ENCODE peak calls at places on chromosomes 7 and 10, in five cellular contexts. N is ovary, X is HFFc6, U is fibroblast of villous mesenchyme, P is AG10803. Z is an unnamed sample.

GRCh38 chr7:77542399-77542798 is 5.3 kb downstream of the PTPN12 start:
- DNase-seq in P (peak), U (peak), X (peak), N (no peak), Z (no peak)

GRCh38 chr7:3955751-3956696 is 655.0 kb downstream of the SDK1 start:
- DNase-seq in N (no peak), X (no peak), U (peak), P (no peak), Z (no peak)

GRCh38 chr10:122267849-122268737 is 3.0 kb upstream of the BTBD16 start:
- DNase-seq in U (peak), X (peak), P (no peak), N (peak), Z (peak)

GRCh38 chr10:46515402-46516192 is 40.9 kb downstream of the GPRIN2 start:
- DNase-seq in U (no peak), X (no peak), N (no peak), P (no peak), Z (no peak)

GRCh38 chr10:95788830-95789229 is 32.9 kb downstream of the ENTPD1 start:
- DNase-seq in U (peak), P (peak), N (no peak), X (peak), Z (no peak)

GRCh38 chr7:70082026-70082655 is 483.9 kb downstream of the AUTS2 start:
- DNase-seq in N (no peak), P (peak), U (peak), X (no peak), Z (no peak)

GRCh38 chr7:69624431-69624830 is 26.2 kb downstream of the AUTS2 start:
- DNase-seq in N (no peak), U (no peak), P (no peak), X (no peak), Z (no peak)

GRCh38 chr10:74753295-74754211 is 72.8 kb upstream of the KAT6B start:
- DNase-seq in P (peak), U (peak), X (peak), N (peak), Z (peak)

GRCh38 chr7:107622429-107622828 is 38.2 kb upstream of the SLC26A4 start:
- DNase-seq in U (peak), P (peak), X (peak), N (no peak), Z (no peak)

GRCh38 chr7:48575516-48575915 is 348.8 kb upstream of the CDC14C start:
- DNase-seq in P (no peak), X (no peak), U (no peak), N (no peak), Z (no peak)

GRCh38 chr10:102220612-102221011 is 5.5 kb upstream of the ELOVL3 start:
- DNase-seq in P (no peak), X (no peak), N (no peak), U (no peak), Z (no peak)

GRCh38 chr7:77935652-77936348 is 137.2 kb downstream of the PHTF2 start:
- DNase-seq in U (no peak), N (no peak), X (no peak), P (peak), Z (no peak)

GRCh38 chr10:30098624-30099023 is 39.2 kb upstream of the JCAD start:
- DNase-seq in X (peak), P (peak), U (peak), N (no peak), Z (no peak)

GRCh38 chr10:113762083-113762482 is 10.6 kb downstream of the PLEKHS1 start:
- DNase-seq in N (no peak), X (no peak), U (no peak), P (no peak), Z (no peak)

GRCh38 chr10:2908851-2909630 is 158.3 kb upstream of the PFKP start:
- DNase-seq in X (no peak), P (no peak), N (no peak), U (no peak), Z (no peak)

GRCh38 chr10:33073641-33074410 is 115.8 kb upstream of the ITGB1 start:
- DNase-seq in U (peak), N (no peak), X (no peak), P (peak), Z (no peak)

GRCh38 chr10:26854524-26854923 is 6.2 kb downstream of the ABI1 start:
- DNase-seq in U (no peak), P (peak), X (no peak), N (no peak), Z (no peak)

GRCh38 chr10:89414879-89415821 is 782 bp downstream of the IFIT5 start:
- DNase-seq in X (peak), N (no peak), P (peak), U (peak), Z (peak)

GRCh38 chr7:1666251-1666778 is 3.8 kb upstream of the ELFN1 start:
- DNase-seq in U (no peak), N (no peak), X (no peak), P (no peak), Z (no peak)

GRCh38 chr7:13800694-13801448 is 188.6 kb downstream of the ETV1 start:
- DNase-seq in X (peak), P (peak), U (peak), N (no peak), Z (peak)

GRCh38 chr7:104160375-104160774 is 47.4 kb downstream of the ORC5 start:
- DNase-seq in N (no peak), X (peak), U (peak), P (peak), Z (no peak)

GRCh38 chr10:49310460-49310859 is 11.5 kb downstream of the C10orf71 start:
- DNase-seq in U (no peak), P (no peak), N (no peak), X (no peak), Z (no peak)

GRCh38 chr10:29189272-29189671 is 99.6 kb upstream of the LYZL1 start:
- DNase-seq in U (no peak), P (peak), X (no peak), N (no peak), Z (no peak)

GRCh38 chr10:4527281-4527960 is 298.6 kb upstream of the AKR1E2 start:
- DNase-seq in N (no peak), P (peak), U (no peak), X (peak), Z (no peak)

GRCh38 chr10:76911184-76911583 is 726.4 kb downstream of the KCNMA1 start:
- DNase-seq in N (no peak), X (no peak), P (no peak), U (no peak), Z (peak)

GRCh38 chr10:36450385-36450784 is 675.0 kb upstream of the ANKRD30A start:
- DNase-seq in U (peak), N (no peak), P (peak), X (no peak), Z (peak)

GRCh38 chr10:97726636-97727178 is 10.2 kb upstream of the ZFYVE27 start:
- DNase-seq in U (peak), P (peak), X (peak), N (no peak), Z (peak)

GRCh38 chr7:54419209-54419608 is 123.0 kb upstream of the VSTM2A start:
- DNase-seq in P (no peak), X (no peak), N (no peak), U (no peak), Z (no peak)

GRCh38 chr7:38671901-38672559 is 40.9 kb upstream of the AMPH start:
- DNase-seq in N (no peak), U (no peak), P (no peak), X (no peak), Z (no peak)

GRCh38 chr7:40802497-40802896 is 667.7 kb downstream of the SUGCT start:
- DNase-seq in N (no peak), X (no peak), U (no peak), P (no peak), Z (no peak)

GRCh38 chr7:23597908-23598224 is 684 bp downstream of the CCDC126 start:
- DNase-seq in P (no peak), N (no peak), U (no peak), X (no peak), Z (no peak)

GRCh38 chr10:45463244-45464116 is 89.5 kb downstream of the ALOX5 start:
- DNase-seq in U (no peak), P (peak), N (no peak), X (no peak), Z (no peak)

GRCh38 chr10:126387041-126387908 is 1.0 kb downstream of the ADAM12 start:
- DNase-seq in X (peak), N (peak), U (peak), P (peak), Z (peak)

GRCh38 chr10:132407846-132408278 is 10.9 kb downstream of the PWWP2B start:
- DNase-seq in U (peak), P (peak), X (no peak), N (peak), Z (peak)

GRCh38 chr7:30906014-30906413 is 5.6 kb upstream of the AQP1 start:
- DNase-seq in N (no peak), X (no peak), P (no peak), U (no peak), Z (peak)

GRCh38 chr7:107690611-107691010 is 30.0 kb downstream of the SLC26A4 start:
- DNase-seq in N (no peak), X (peak), P (peak), U (peak), Z (no peak)

GRCh38 chr7:46932656-46933424 is 649.1 kb downstream of the TNS3 start:
- DNase-seq in X (peak), N (peak), P (peak), U (peak), Z (no peak)

DNA sequence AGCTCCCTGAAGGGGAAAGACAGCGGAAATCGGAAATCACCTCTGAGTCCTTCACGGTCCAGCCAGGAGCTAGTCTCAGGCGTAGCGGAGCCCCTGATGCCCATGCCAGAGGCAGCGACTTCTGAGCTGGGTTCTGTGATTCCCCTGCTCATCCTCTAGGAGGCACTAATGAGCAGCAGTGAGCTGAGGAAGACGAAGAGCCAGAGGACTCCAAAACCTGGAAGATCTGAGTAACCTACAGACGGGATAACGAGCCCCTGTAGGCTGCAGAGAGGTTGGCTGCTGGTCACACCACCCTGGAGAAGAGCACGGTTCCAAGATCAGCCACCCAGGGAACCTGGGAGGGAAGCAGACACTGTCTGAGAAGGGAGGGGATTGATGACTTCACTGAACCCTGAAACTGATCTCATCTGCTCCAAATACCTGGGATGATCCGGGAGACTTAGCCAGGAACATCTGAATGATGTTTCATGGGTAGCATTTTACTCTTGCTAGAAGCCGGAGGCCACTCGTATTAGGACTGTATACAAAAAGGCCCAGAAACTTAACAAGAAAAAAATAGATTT is 304.1 kb downstream of the PAXIP1 start:
- DNase-seq in X (no peak), N (no peak), U (no peak), P (no peak), Z (no peak)
- TF ChIP-seq CTCF in X (no peak), N (no peak), U (no peak), P (no peak), Z (peak)

DNA sequence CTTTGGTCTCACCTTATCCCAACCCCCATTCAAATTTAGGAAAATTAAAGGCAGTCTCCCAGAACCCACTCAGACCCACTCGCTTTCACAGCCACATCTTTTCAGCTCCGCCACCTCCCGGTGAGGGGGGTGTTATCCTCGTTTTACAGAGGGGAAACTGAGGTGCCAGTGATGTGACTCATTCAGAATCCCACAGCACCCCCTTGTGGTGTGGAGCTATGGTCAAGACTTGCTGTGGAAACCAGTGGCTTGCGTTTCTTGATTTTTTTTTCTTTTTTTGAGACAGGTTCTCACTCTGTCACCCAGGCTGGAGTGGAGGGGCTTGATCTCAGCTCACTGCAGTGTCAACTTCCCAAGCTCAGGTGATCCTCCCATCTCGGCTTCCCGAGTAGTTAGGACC is 27.6 kb downstream of the SLC35G1 start:
- DNase-seq in N (peak), P (no peak), U (peak), X (no peak), Z (peak)
- TF ChIP-seq CTCF in N (no peak), P (peak), U (peak), X (peak), Z (peak)

DNA sequence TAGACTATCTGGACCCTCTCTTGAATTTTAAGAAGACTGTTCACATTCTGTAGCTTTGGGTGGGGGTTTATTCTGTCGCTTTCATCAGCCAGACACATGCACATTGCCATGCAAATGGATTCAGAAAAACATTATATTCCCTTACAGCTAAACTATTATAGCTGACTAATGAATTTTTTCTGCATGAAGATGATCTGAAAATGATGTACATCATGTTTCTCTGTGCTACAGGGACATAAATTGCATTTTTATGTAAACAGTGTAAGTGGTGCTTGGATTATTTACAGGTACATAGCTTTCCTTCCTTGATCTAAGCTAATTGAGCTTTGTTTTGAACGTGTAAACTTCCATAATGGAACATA is 1.5 kb downstream of the MET start:
- DNase-seq in P (no peak), N (no peak), U (no peak), X (no peak), Z (no peak)
- TF ChIP-seq CTCF in P (no peak), N (no peak), U (no peak), X (no peak), Z (no peak)

GRCh38 chr10:119643306-119644214 is 7.6 kb upstream of the BAG3 start:
- DNase-seq in N (no peak), U (peak), P (peak), X (peak), Z (no peak)
- TF ChIP-seq CTCF in N (no peak), U (no peak), P (peak), X (no peak), Z (no peak)

GRCh38 chr7:152344253-152344652 is 91.5 kb downstream of the KMT2C start:
- DNase-seq in P (no peak), N (no peak), U (no peak), X (no peak), Z (no peak)
- TF ChIP-seq CTCF in P (no peak), N (no peak), U (no peak), X (no peak), Z (no peak)

GRCh38 chr10:23886355-23886754 is 322.6 kb upstream of the KIAA1217 start:
- DNase-seq in N (no peak), P (no peak), U (no peak), X (no peak), Z (peak)
- TF ChIP-seq CTCF in N (no peak), P (no peak), U (no peak), X (no peak), Z (peak)

GRCh38 chr10:81116990-81117389 is 579.3 kb downstream of the SH2D4B start:
- DNase-seq in N (no peak), P (no peak), X (no peak), U (no peak), Z (no peak)
- TF ChIP-seq CTCF in N (no peak), P (no peak), X (no peak), U (no peak), Z (no peak)

GRCh38 chr10:6300784-6301180 is 98.0 kb downstream of the PFKFB3 start:
- DNase-seq in U (no peak), X (no peak), N (no peak), P (no peak), Z (no peak)

GRCh38 chr10:6299234-6299633 is 96.5 kb downstream of the PFKFB3 start:
- DNase-seq in N (no peak), X (no peak), U (no peak), P (no peak), Z (peak)

GRCh38 chr10:6300106-6300783 is 97.5 kb downstream of the PFKFB3 start:
- DNase-seq in X (peak), N (no peak), U (peak), P (peak), Z (no peak)

GRCh38 chr10:6298428-6298827 is 95.7 kb downstream of the PFKFB3 start:
- DNase-seq in N (no peak), P (no peak), U (no peak), X (no peak), Z (no peak)

DNA sequence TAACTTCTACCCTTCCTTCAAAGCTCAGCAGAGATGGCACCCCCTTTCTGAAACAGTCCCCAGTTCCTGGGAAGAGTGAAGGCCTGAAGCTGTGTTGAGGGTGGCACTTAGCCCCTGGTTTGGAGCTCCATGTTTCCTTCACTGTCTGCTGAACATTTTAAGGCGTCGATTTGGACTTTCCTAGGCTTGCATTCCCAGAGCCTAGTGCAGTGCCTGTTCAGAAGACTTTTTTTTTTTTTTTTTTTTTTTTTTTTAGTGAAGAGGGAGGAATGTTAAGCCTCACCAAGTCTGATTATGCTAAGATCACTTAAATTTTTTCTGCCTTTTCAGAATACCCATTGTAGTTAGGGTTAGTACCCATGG is 97.0 kb downstream of the PFKFB3 start:
- DNase-seq in U (no peak), N (no peak), P (no peak), X (no peak), Z (no peak)
- TF ChIP-seq CTCF in U (no peak), N (no peak), P (no peak), X (no peak), Z (no peak)

GRCh38 chr10:55627526-55628170 is 733.4 kb downstream of the ZWINT start:
- DNase-seq in P (no peak), U (no peak), X (no peak), N (no peak), Z (no peak)

GRCh38 chr10:55630491-55631056 is 730.5 kb downstream of the ZWINT start:
- DNase-seq in N (no peak), U (no peak), X (no peak), P (no peak), Z (peak)

GRCh38 chr10:55628260-55628701 is 732.8 kb downstream of the ZWINT start:
- DNase-seq in U (no peak), P (no peak), X (no peak), N (no peak), Z (no peak)

GRCh38 chr10:55631071-55631654 is 729.9 kb downstream of the ZWINT start:
- DNase-seq in P (peak), U (peak), X (no peak), N (no peak), Z (peak)

DNA sequence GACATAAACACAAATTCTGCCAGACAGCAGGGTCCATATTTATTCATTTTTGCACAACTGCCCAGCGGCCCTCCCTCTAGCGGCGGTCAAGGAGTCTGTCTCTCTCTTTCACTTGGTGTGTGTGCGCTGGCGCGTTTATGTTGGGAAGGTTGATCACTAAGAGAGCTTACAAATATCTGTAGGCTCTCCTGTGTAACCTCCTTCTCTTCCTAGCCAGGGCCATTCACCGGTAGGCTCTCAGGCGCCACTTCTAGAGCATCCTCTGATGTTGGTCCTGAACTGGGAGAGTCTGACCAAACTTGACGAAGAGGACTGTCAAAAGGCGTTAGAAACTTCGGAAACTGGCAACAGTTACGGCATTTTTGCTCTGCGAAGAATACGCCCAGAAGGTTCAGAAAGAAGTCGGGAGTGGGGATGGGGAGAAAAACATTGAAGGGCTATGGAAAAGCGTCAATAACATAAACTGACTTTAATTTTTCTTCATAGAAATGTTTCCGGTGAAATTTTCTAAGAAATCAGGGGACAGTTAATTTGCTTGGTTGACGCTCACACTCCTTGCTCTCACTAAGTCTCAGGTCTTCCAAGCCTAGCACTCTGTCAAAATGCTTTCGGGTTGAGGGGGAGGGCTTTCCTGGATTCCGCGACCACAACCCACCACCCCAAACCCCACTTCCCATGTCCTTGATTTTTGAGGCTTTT is 731.1 kb downstream of the ZWINT start:
- DNase-seq in U (peak), N (no peak), P (peak), X (no peak), Z (peak)
- TF ChIP-seq CTCF in U (peak), N (no peak), P (peak), X (peak), Z (peak)

DNA sequence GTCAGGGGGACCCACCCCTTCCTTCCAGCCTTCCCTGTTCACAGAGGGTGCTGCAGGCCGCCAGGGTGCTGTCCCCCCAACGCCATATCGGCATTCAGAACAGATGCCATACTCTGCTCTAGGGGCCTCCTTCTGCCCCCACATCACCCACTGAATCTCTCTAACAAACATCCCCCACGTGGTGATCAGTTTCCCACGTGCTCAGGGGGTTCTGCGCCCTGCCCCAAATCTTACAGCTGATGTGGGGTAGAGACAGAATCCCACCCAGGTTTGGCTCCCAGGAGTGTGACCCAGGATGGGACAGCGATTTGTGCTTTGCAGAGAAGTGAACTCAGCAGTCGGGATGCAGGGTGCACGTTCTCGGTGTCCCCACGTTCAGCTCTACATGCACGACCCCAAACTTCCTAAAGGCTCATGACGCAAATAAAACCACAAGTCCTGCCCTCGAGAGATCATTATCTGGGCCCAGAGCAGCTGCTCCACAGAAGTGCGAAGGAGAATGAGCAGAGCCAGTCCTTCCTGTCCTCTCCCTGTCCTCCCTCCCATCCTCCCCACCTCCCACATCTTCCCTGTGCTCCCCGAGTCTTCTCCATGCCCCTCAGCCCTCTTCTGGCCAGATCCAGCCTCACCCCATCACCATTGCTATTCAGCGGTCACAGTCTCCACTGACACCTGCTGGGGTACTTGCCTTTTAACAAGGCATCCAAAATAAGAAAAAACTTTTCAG is 423.4 kb downstream of the DNAJB6 start:
- DNase-seq in N (no peak), U (no peak), X (no peak), P (no peak), Z (no peak)
- TF ChIP-seq CTCF in N (no peak), U (no peak), X (no peak), P (no peak), Z (no peak)

Z was measured in body of pancreas.